ENCODE peak calls at places on chromosomes 3 and 15, in six cellular contexts. One of them, this sample, is unnamed.

GRCh38 chr15:44087578-44088190 is 107.4 kb downstream of the FRMD5 start:
- DNase-seq in suprapubic skin: no peak
- DNase-seq in HFF-Myc: peak; percentile 62
- DNase-seq in T-helper 2 cell: no peak
- DNase-seq in stimulated activated naive B cell treated with anti-CD40 and anti-IgM and Interleukin-4, amounts not matched to agents 10 μg/mL and 1 μg/mL and 100 μg/mL, for 72 hours: no peak
- DNase-seq in ELR: peak; percentile 93
- DNase-seq in this sample: peak; percentile 92

GRCh38 chr15:79644091-79644490 is 212.0 kb downstream of the MINAR1 start:
- DNase-seq in stimulated activated naive B cell treated with anti-CD40 and anti-IgM and Interleukin-4, amounts not matched to agents 10 μg/mL and 1 μg/mL and 100 μg/mL, for 72 hours: no peak
- DNase-seq in HFF-Myc: peak; percentile 48
- DNase-seq in ELR: peak; percentile 87
- DNase-seq in suprapubic skin: no peak
- DNase-seq in T-helper 2 cell: no peak
- DNase-seq in this sample: peak; percentile 43

GRCh38 chr3:141963301-141963700 is 86.9 kb downstream of the ATP1B3 start:
- DNase-seq in suprapubic skin: no peak
- DNase-seq in ELR: peak; percentile 53
- DNase-seq in T-helper 2 cell: no peak
- DNase-seq in stimulated activated naive B cell treated with anti-CD40 and anti-IgM and Interleukin-4, amounts not matched to agents 10 μg/mL and 1 μg/mL and 100 μg/mL, for 72 hours: no peak
- DNase-seq in HFF-Myc: no peak
- DNase-seq in this sample: no peak

GRCh38 chr3:161474139-161474538 is 22.5 kb upstream of the OTOL1 start:
- DNase-seq in ELR: no peak
- DNase-seq in T-helper 2 cell: no peak
- DNase-seq in suprapubic skin: no peak
- DNase-seq in HFF-Myc: no peak
- DNase-seq in stimulated activated naive B cell treated with anti-CD40 and anti-IgM and Interleukin-4, amounts not matched to agents 10 μg/mL and 1 μg/mL and 100 μg/mL, for 72 hours: no peak
- DNase-seq in this sample: no peak

GRCh38 chr3:57557088-57557537 is 1.0 kb downstream of the PDE12 start:
- DNase-seq in suprapubic skin: no peak
- DNase-seq in ELR: peak; percentile 70
- DNase-seq in stimulated activated naive B cell treated with anti-CD40 and anti-IgM and Interleukin-4, amounts not matched to agents 10 μg/mL and 1 μg/mL and 100 μg/mL, for 72 hours: peak; percentile 13
- DNase-seq in HFF-Myc: no peak
- DNase-seq in T-helper 2 cell: peak; percentile 9
- DNase-seq in this sample: peak; percentile 41

GRCh38 chr3:71128951-71129350 is 454.6 kb downstream of the FOXP1 start:
- DNase-seq in suprapubic skin: no peak
- DNase-seq in stimulated activated naive B cell treated with anti-CD40 and anti-IgM and Interleukin-4, amounts not matched to agents 10 μg/mL and 1 μg/mL and 100 μg/mL, for 72 hours: no peak
- DNase-seq in HFF-Myc: no peak
- DNase-seq in ELR: no peak
- DNase-seq in T-helper 2 cell: no peak
- DNase-seq in this sample: peak; percentile 21

GRCh38 chr15:98506711-98507110 is 141.6 kb upstream of the IGF1R start:
- DNase-seq in ELR: no peak
- DNase-seq in stimulated activated naive B cell treated with anti-CD40 and anti-IgM and Interleukin-4, amounts not matched to agents 10 μg/mL and 1 μg/mL and 100 μg/mL, for 72 hours: no peak
- DNase-seq in T-helper 2 cell: no peak
- DNase-seq in HFF-Myc: no peak
- DNase-seq in suprapubic skin: no peak
- DNase-seq in this sample: no peak

GRCh38 chr3:42847731-42848130 is 27.9 kb downstream of the CYP8B1 start:
- DNase-seq in suprapubic skin: no peak
- DNase-seq in ELR: no peak
- DNase-seq in stimulated activated naive B cell treated with anti-CD40 and anti-IgM and Interleukin-4, amounts not matched to agents 10 μg/mL and 1 μg/mL and 100 μg/mL, for 72 hours: no peak
- DNase-seq in T-helper 2 cell: no peak
- DNase-seq in HFF-Myc: no peak
- DNase-seq in this sample: no peak

GRCh38 chr3:14248849-14249523 is 70.4 kb downstream of the LSM3 start:
- DNase-seq in suprapubic skin: no peak
- DNase-seq in ELR: no peak
- DNase-seq in stimulated activated naive B cell treated with anti-CD40 and anti-IgM and Interleukin-4, amounts not matched to agents 10 μg/mL and 1 μg/mL and 100 μg/mL, for 72 hours: no peak
- DNase-seq in T-helper 2 cell: no peak
- DNase-seq in HFF-Myc: no peak
- DNase-seq in this sample: no peak

GRCh38 chr3:25820372-25820771 is 30.5 kb downstream of the OXSM start:
- DNase-seq in ELR: peak; percentile 96
- DNase-seq in T-helper 2 cell: no peak
- DNase-seq in HFF-Myc: peak; percentile 53
- DNase-seq in suprapubic skin: no peak
- DNase-seq in stimulated activated naive B cell treated with anti-CD40 and anti-IgM and Interleukin-4, amounts not matched to agents 10 μg/mL and 1 μg/mL and 100 μg/mL, for 72 hours: no peak
- DNase-seq in this sample: peak; percentile 81

GRCh38 chr3:20400686-20401085 is 214.7 kb upstream of the SGO1 start:
- DNase-seq in T-helper 2 cell: no peak
- DNase-seq in suprapubic skin: no peak
- DNase-seq in HFF-Myc: no peak
- DNase-seq in ELR: no peak
- DNase-seq in stimulated activated naive B cell treated with anti-CD40 and anti-IgM and Interleukin-4, amounts not matched to agents 10 μg/mL and 1 μg/mL and 100 μg/mL, for 72 hours: no peak
- DNase-seq in this sample: no peak

GRCh38 chr3:121295966-121296365 is 249.8 kb downstream of the POLQ start:
- DNase-seq in suprapubic skin: no peak
- DNase-seq in T-helper 2 cell: no peak
- DNase-seq in stimulated activated naive B cell treated with anti-CD40 and anti-IgM and Interleukin-4, amounts not matched to agents 10 μg/mL and 1 μg/mL and 100 μg/mL, for 72 hours: no peak
- DNase-seq in ELR: peak; percentile 32
- DNase-seq in HFF-Myc: no peak
- DNase-seq in this sample: peak; percentile 21

GRCh38 chr3:158094917-158095301 is 11.3 kb downstream of the SHOX2 start:
- DNase-seq in suprapubic skin: no peak
- DNase-seq in ELR: no peak
- DNase-seq in T-helper 2 cell: no peak
- DNase-seq in HFF-Myc: no peak
- DNase-seq in stimulated activated naive B cell treated with anti-CD40 and anti-IgM and Interleukin-4, amounts not matched to agents 10 μg/mL and 1 μg/mL and 100 μg/mL, for 72 hours: no peak
- DNase-seq in this sample: no peak

GRCh38 chr3:30319713-30320112 is 286.7 kb upstream of the TGFBR2 start:
- DNase-seq in stimulated activated naive B cell treated with anti-CD40 and anti-IgM and Interleukin-4, amounts not matched to agents 10 μg/mL and 1 μg/mL and 100 μg/mL, for 72 hours: peak; percentile 37
- DNase-seq in HFF-Myc: peak; percentile 64
- DNase-seq in suprapubic skin: no peak
- DNase-seq in T-helper 2 cell: no peak
- DNase-seq in ELR: peak; percentile 78
- DNase-seq in this sample: peak; percentile 72

GRCh38 chr15:78840661-78841060 is 29.4 kb upstream of the ADAMTS7 start:
- DNase-seq in ELR: no peak
- DNase-seq in HFF-Myc: no peak
- DNase-seq in suprapubic skin: no peak
- DNase-seq in T-helper 2 cell: no peak
- DNase-seq in stimulated activated naive B cell treated with anti-CD40 and anti-IgM and Interleukin-4, amounts not matched to agents 10 μg/mL and 1 μg/mL and 100 μg/mL, for 72 hours: peak; percentile 13
- DNase-seq in this sample: peak; percentile 19

GRCh38 chr3:125261031-125261430 is 48.5 kb upstream of the SLC12A8 start:
- DNase-seq in T-helper 2 cell: no peak
- DNase-seq in stimulated activated naive B cell treated with anti-CD40 and anti-IgM and Interleukin-4, amounts not matched to agents 10 μg/mL and 1 μg/mL and 100 μg/mL, for 72 hours: no peak
- DNase-seq in suprapubic skin: no peak
- DNase-seq in HFF-Myc: no peak
- DNase-seq in ELR: no peak
- DNase-seq in this sample: no peak

GRCh38 chr15:41891226-41891625 is 2.6 kb downstream of the SPTBN5 start:
- DNase-seq in ELR: no peak
- DNase-seq in T-helper 2 cell: no peak
- DNase-seq in stimulated activated naive B cell treated with anti-CD40 and anti-IgM and Interleukin-4, amounts not matched to agents 10 μg/mL and 1 μg/mL and 100 μg/mL, for 72 hours: no peak
- DNase-seq in HFF-Myc: no peak
- DNase-seq in suprapubic skin: no peak
- DNase-seq in this sample: no peak

GRCh38 chr15:73766598-73766997 is 13.4 kb upstream of the INSYN1 start:
- DNase-seq in HFF-Myc: no peak
- DNase-seq in suprapubic skin: no peak
- DNase-seq in ELR: no peak
- DNase-seq in stimulated activated naive B cell treated with anti-CD40 and anti-IgM and Interleukin-4, amounts not matched to agents 10 μg/mL and 1 μg/mL and 100 μg/mL, for 72 hours: no peak
- DNase-seq in T-helper 2 cell: no peak
- DNase-seq in this sample: no peak

GRCh38 chr15:88141490-88141889 is 115.0 kb downstream of the NTRK3 start:
- DNase-seq in suprapubic skin: no peak
- DNase-seq in stimulated activated naive B cell treated with anti-CD40 and anti-IgM and Interleukin-4, amounts not matched to agents 10 μg/mL and 1 μg/mL and 100 μg/mL, for 72 hours: no peak
- DNase-seq in ELR: no peak
- DNase-seq in T-helper 2 cell: no peak
- DNase-seq in HFF-Myc: no peak
- DNase-seq in this sample: no peak

GRCh38 chr15:75801859-75802593 is 41.2 kb upstream of the UBE2Q2 start:
- DNase-seq in ELR: peak; percentile 82
- DNase-seq in suprapubic skin: peak; percentile 90
- DNase-seq in HFF-Myc: peak; percentile 45
- DNase-seq in stimulated activated naive B cell treated with anti-CD40 and anti-IgM and Interleukin-4, amounts not matched to agents 10 μg/mL and 1 μg/mL and 100 μg/mL, for 72 hours: peak; percentile 69
- DNase-seq in T-helper 2 cell: peak; percentile 69
- DNase-seq in this sample: peak; percentile 51

GRCh38 chr15:91857772-91858171 is 4.3 kb downstream of the SLCO3A1 start:
- DNase-seq in T-helper 2 cell: peak; percentile 39
- DNase-seq in suprapubic skin: no peak
- DNase-seq in HFF-Myc: no peak
- DNase-seq in stimulated activated naive B cell treated with anti-CD40 and anti-IgM and Interleukin-4, amounts not matched to agents 10 μg/mL and 1 μg/mL and 100 μg/mL, for 72 hours: no peak
- DNase-seq in ELR: no peak
- DNase-seq in this sample: no peak

GRCh38 chr3:146166450-146167222 is 5.7 kb upstream of the PLOD2 start:
- DNase-seq in suprapubic skin: no peak
- DNase-seq in ELR: peak; percentile 93
- DNase-seq in HFF-Myc: no peak
- DNase-seq in T-helper 2 cell: no peak
- DNase-seq in stimulated activated naive B cell treated with anti-CD40 and anti-IgM and Interleukin-4, amounts not matched to agents 10 μg/mL and 1 μg/mL and 100 μg/mL, for 72 hours: no peak
- DNase-seq in this sample: peak; percentile 86

GRCh38 chr3:105904683-105905320 is 36.0 kb upstream of the CBLB start:
- DNase-seq in T-helper 2 cell: no peak
- DNase-seq in stimulated activated naive B cell treated with anti-CD40 and anti-IgM and Interleukin-4, amounts not matched to agents 10 μg/mL and 1 μg/mL and 100 μg/mL, for 72 hours: no peak
- DNase-seq in ELR: peak; percentile 15
- DNase-seq in suprapubic skin: no peak
- DNase-seq in HFF-Myc: no peak
- DNase-seq in this sample: no peak

GRCh38 chr3:47260605-47261004 is 22.0 kb downstream of the KIF9 start:
- DNase-seq in HFF-Myc: no peak
- DNase-seq in ELR: no peak
- DNase-seq in T-helper 2 cell: no peak
- DNase-seq in suprapubic skin: no peak
- DNase-seq in stimulated activated naive B cell treated with anti-CD40 and anti-IgM and Interleukin-4, amounts not matched to agents 10 μg/mL and 1 μg/mL and 100 μg/mL, for 72 hours: no peak
- DNase-seq in this sample: no peak

GRCh38 chr3:52428151-52429005 is 16.5 kb downstream of the SEMA3G start:
- DNase-seq in stimulated activated naive B cell treated with anti-CD40 and anti-IgM and Interleukin-4, amounts not matched to agents 10 μg/mL and 1 μg/mL and 100 μg/mL, for 72 hours: no peak
- DNase-seq in HFF-Myc: peak; percentile 66
- DNase-seq in ELR: peak; percentile 76
- DNase-seq in T-helper 2 cell: no peak
- DNase-seq in suprapubic skin: no peak
- DNase-seq in this sample: peak; percentile 71

GRCh38 chr15:43792761-43793493 is 807 bp downstream of the SERF2 start:
- DNase-seq in suprapubic skin: no peak
- DNase-seq in stimulated activated naive B cell treated with anti-CD40 and anti-IgM and Interleukin-4, amounts not matched to agents 10 μg/mL and 1 μg/mL and 100 μg/mL, for 72 hours: peak; percentile 19
- DNase-seq in ELR: peak; percentile 52
- DNase-seq in HFF-Myc: no peak
- DNase-seq in T-helper 2 cell: no peak
- DNase-seq in this sample: peak; percentile 38

GRCh38 chr15:66770518-66771350 is 68.7 kb downstream of the SMAD6 start:
- DNase-seq in stimulated activated naive B cell treated with anti-CD40 and anti-IgM and Interleukin-4, amounts not matched to agents 10 μg/mL and 1 μg/mL and 100 μg/mL, for 72 hours: no peak
- DNase-seq in suprapubic skin: no peak
- DNase-seq in T-helper 2 cell: no peak
- DNase-seq in ELR: no peak
- DNase-seq in HFF-Myc: no peak
- DNase-seq in this sample: no peak

GRCh38 chr3:197539651-197540051 is 16.1 kb downstream of the BDH1 start:
- DNase-seq in T-helper 2 cell: no peak
- DNase-seq in suprapubic skin: no peak
- DNase-seq in HFF-Myc: no peak
- DNase-seq in ELR: no peak
- DNase-seq in stimulated activated naive B cell treated with anti-CD40 and anti-IgM and Interleukin-4, amounts not matched to agents 10 μg/mL and 1 μg/mL and 100 μg/mL, for 72 hours: no peak
- DNase-seq in this sample: peak; percentile 95

GRCh38 chr15:95170587-95171380 is 939.4 kb downstream of the MCTP2 start:
- DNase-seq in stimulated activated naive B cell treated with anti-CD40 and anti-IgM and Interleukin-4, amounts not matched to agents 10 μg/mL and 1 μg/mL and 100 μg/mL, for 72 hours: no peak
- DNase-seq in suprapubic skin: no peak
- DNase-seq in HFF-Myc: no peak
- DNase-seq in ELR: no peak
- DNase-seq in T-helper 2 cell: no peak
- DNase-seq in this sample: no peak

GRCh38 chr3:128167973-128168674 is 14.8 kb downstream of the EEFSEC start:
- DNase-seq in ELR: no peak
- DNase-seq in HFF-Myc: no peak
- DNase-seq in stimulated activated naive B cell treated with anti-CD40 and anti-IgM and Interleukin-4, amounts not matched to agents 10 μg/mL and 1 μg/mL and 100 μg/mL, for 72 hours: no peak
- DNase-seq in suprapubic skin: no peak
- DNase-seq in T-helper 2 cell: no peak
- DNase-seq in this sample: no peak

GRCh38 chr15:92819312-92820232 is 80.6 kb upstream of the CHD2 start:
- DNase-seq in suprapubic skin: no peak
- DNase-seq in T-helper 2 cell: no peak
- DNase-seq in ELR: peak; percentile 8
- DNase-seq in HFF-Myc: no peak
- DNase-seq in stimulated activated naive B cell treated with anti-CD40 and anti-IgM and Interleukin-4, amounts not matched to agents 10 μg/mL and 1 μg/mL and 100 μg/mL, for 72 hours: no peak
- DNase-seq in this sample: peak; percentile 54

GRCh38 chr3:44632193-44632592 is 7.4 kb downstream of the ZNF197 start:
- DNase-seq in T-helper 2 cell: no peak
- DNase-seq in ELR: no peak
- DNase-seq in HFF-Myc: no peak
- DNase-seq in stimulated activated naive B cell treated with anti-CD40 and anti-IgM and Interleukin-4, amounts not matched to agents 10 μg/mL and 1 μg/mL and 100 μg/mL, for 72 hours: no peak
- DNase-seq in suprapubic skin: no peak
- DNase-seq in this sample: no peak

GRCh38 chr3:120450914-120451669 is at the start of gene FSTL1:
- DNase-seq in T-helper 2 cell: no peak
- DNase-seq in HFF-Myc: no peak
- DNase-seq in ELR: peak; percentile 80
- DNase-seq in stimulated activated naive B cell treated with anti-CD40 and anti-IgM and Interleukin-4, amounts not matched to agents 10 μg/mL and 1 μg/mL and 100 μg/mL, for 72 hours: no peak
- DNase-seq in suprapubic skin: peak; percentile 85
- DNase-seq in this sample: no peak

GRCh38 chr15:47688573-47689086 is 28.7 kb upstream of the SEMA6D start:
- DNase-seq in stimulated activated naive B cell treated with anti-CD40 and anti-IgM and Interleukin-4, amounts not matched to agents 10 μg/mL and 1 μg/mL and 100 μg/mL, for 72 hours: no peak
- DNase-seq in T-helper 2 cell: no peak
- DNase-seq in ELR: peak; percentile 86
- DNase-seq in suprapubic skin: no peak
- DNase-seq in HFF-Myc: peak; percentile 12
- DNase-seq in this sample: peak; percentile 87

GRCh38 chr3:161371441-161372320 is at the start of gene SPTSSB:
- DNase-seq in stimulated activated naive B cell treated with anti-CD40 and anti-IgM and Interleukin-4, amounts not matched to agents 10 μg/mL and 1 μg/mL and 100 μg/mL, for 72 hours: peak; percentile 5
- DNase-seq in T-helper 2 cell: peak; percentile 14
- DNase-seq in HFF-Myc: no peak
- DNase-seq in ELR: peak; percentile 28
- DNase-seq in suprapubic skin: peak; percentile 80
- DNase-seq in this sample: peak; percentile 93

GRCh38 chr3:65888980-65889706 is 149.6 kb downstream of the MAGI1 start:
- DNase-seq in stimulated activated naive B cell treated with anti-CD40 and anti-IgM and Interleukin-4, amounts not matched to agents 10 μg/mL and 1 μg/mL and 100 μg/mL, for 72 hours: no peak
- DNase-seq in HFF-Myc: peak; percentile 87
- DNase-seq in T-helper 2 cell: no peak
- DNase-seq in suprapubic skin: no peak
- DNase-seq in ELR: peak; percentile 92
- DNase-seq in this sample: peak; percentile 84

GRCh38 chr3:194296448-194296831 is 54.7 kb downstream of the CPN2 start:
- DNase-seq in suprapubic skin: no peak
- DNase-seq in ELR: peak; percentile 69
- DNase-seq in T-helper 2 cell: no peak
- DNase-seq in stimulated activated naive B cell treated with anti-CD40 and anti-IgM and Interleukin-4, amounts not matched to agents 10 μg/mL and 1 μg/mL and 100 μg/mL, for 72 hours: no peak
- DNase-seq in HFF-Myc: no peak
- DNase-seq in this sample: peak; percentile 93

GRCh38 chr15:29337156-29337959 is 67.7 kb upstream of the NSMCE3 start:
- DNase-seq in ELR: no peak
- DNase-seq in HFF-Myc: no peak
- DNase-seq in stimulated activated naive B cell treated with anti-CD40 and anti-IgM and Interleukin-4, amounts not matched to agents 10 μg/mL and 1 μg/mL and 100 μg/mL, for 72 hours: no peak
- DNase-seq in T-helper 2 cell: no peak
- DNase-seq in suprapubic skin: no peak
- DNase-seq in this sample: peak; percentile 10

GRCh38 chr3:111081008-111081545 is 9.5 kb downstream of the NECTIN3 start:
- DNase-seq in ELR: peak; percentile 42
- DNase-seq in HFF-Myc: no peak
- DNase-seq in suprapubic skin: no peak
- DNase-seq in stimulated activated naive B cell treated with anti-CD40 and anti-IgM and Interleukin-4, amounts not matched to agents 10 μg/mL and 1 μg/mL and 100 μg/mL, for 72 hours: no peak
- DNase-seq in T-helper 2 cell: no peak
- DNase-seq in this sample: no peak